ENCODE peak calls at places on chromosomes 7 and 10, in eight cellular contexts. W is neural progenitor cell, S is hepatocyte, Z is GM23248, M is HCT116, E is MM.1S, P is PC-3, C is SK-N-SH. R is an unnamed sample. For H3K9me3, the result is how much of the 10 kb centered on the place peaks cover.

GRCh38 chr7:18927134-18927533 is 190.3 kb downstream of the TWIST1 start:
- DNase-seq in C (no peak), Z (peak), P (no peak), M (no peak), W (no peak), S (no peak), E (no peak), R (no peak)

GRCh38 chr7:38679419-38679818 is 48.2 kb upstream of the AMPH start:
- DNase-seq in M (no peak), Z (no peak), S (no peak), C (no peak), E (no peak), W (no peak), P (no peak), R (no peak)

GRCh38 chr10:29344073-29344820 is 55.4 kb downstream of the LYZL1 start:
- DNase-seq in E (no peak), S (no peak), M (no peak), W (peak), Z (peak), C (no peak), P (peak), R (no peak)

GRCh38 chr10:45418859-45419672 is 45.0 kb downstream of the ALOX5 start:
- DNase-seq in W (peak), M (no peak), C (peak), S (peak), P (no peak), E (peak), Z (peak), R (no peak)

GRCh38 chr10:27461312-27461711 is 42.8 kb upstream of the RAB18 start:
- DNase-seq in P (no peak), C (no peak), E (no peak), W (no peak), M (no peak), S (no peak), Z (no peak), R (no peak)

GRCh38 chr7:129825554-129826267 is 127.0 kb downstream of the UBE2H start:
- DNase-seq in W (peak), E (peak), P (peak), C (peak), M (peak), S (peak), Z (peak), R (peak)

GRCh38 chr10:125661942-125662515 is 20.9 kb downstream of the TEX36 start:
- DNase-seq in Z (peak), P (peak), C (no peak), E (no peak), S (peak), W (no peak), M (peak), R (no peak)

GRCh38 chr10:127976701-127977367 is 69.9 kb downstream of the PTPRE start:
- DNase-seq in C (peak), M (no peak), Z (no peak), S (no peak), P (no peak), W (no peak), E (no peak), R (no peak)

GRCh38 chr10:114083040-114083439 is 39.4 kb downstream of the ADRB1 start:
- DNase-seq in Z (no peak), M (no peak), W (no peak), P (peak), S (no peak), E (no peak), C (no peak), R (no peak)

GRCh38 chr7:104943502-104944343 is 70.3 kb upstream of the KMT2E start:
- DNase-seq in E (peak), C (peak), W (no peak), P (no peak), M (peak), S (peak), Z (no peak), R (peak)

GRCh38 chr10:118870467-118871243 is 115.9 kb upstream of the CACUL1 start:
- DNase-seq in Z (peak), W (peak), E (no peak), M (no peak), S (peak), C (peak), P (peak), R (no peak)

GRCh38 chr10:102230264-102230860 is 4.3 kb downstream of the ELOVL3 start:
- DNase-seq in S (peak), W (peak), C (peak), Z (peak), E (no peak), M (peak), P (peak), R (no peak)

GRCh38 chr10:91077549-91078017 is 142.9 kb upstream of the PCGF5 start:
- DNase-seq in S (no peak), Z (no peak), M (no peak), E (no peak), C (peak), P (peak), W (no peak), R (no peak)

GRCh38 chr7:85185355-85186082 is 1.3 kb downstream of the SEMA3D start:
- DNase-seq in E (no peak), S (peak), Z (peak), P (peak), C (peak), M (no peak), W (peak), R (no peak)

GRCh38 chr7:154532771-154533170 is 470.2 kb downstream of the PAXIP1 start:
- DNase-seq in W (no peak), E (no peak), S (no peak), Z (no peak), P (no peak), M (no peak), C (no peak), R (no peak)

GRCh38 chr7:154620307-154620706 is 382.6 kb downstream of the PAXIP1 start:
- DNase-seq in S (no peak), M (no peak), E (no peak), P (no peak), C (no peak), Z (no peak), W (no peak), R (no peak)

GRCh38 chr7:74479961-74480829 is 26.5 kb downstream of the GTF2IRD1 start:
- DNase-seq in P (no peak), C (peak), Z (peak), W (peak), S (peak), E (no peak), M (no peak), R (no peak)

GRCh38 chr7:105209870-105210269 is 178.9 kb downstream of the SRPK2 start:
- DNase-seq in S (no peak), Z (no peak), E (no peak), M (no peak), W (no peak), C (peak), P (no peak), R (no peak)

GRCh38 chr10:112842832-112843360 is 107.2 kb upstream of the TCF7L2 start:
- DNase-seq in C (peak), E (no peak), P (no peak), Z (peak), W (peak), M (no peak), S (no peak), R (peak)

GRCh38 chr7:30166155-30166840 is 31.5 kb downstream of the MTURN start:
- DNase-seq in E (no peak), P (peak), W (no peak), C (no peak), Z (peak), M (no peak), S (peak), R (no peak)

GRCh38 chr7:28132959-28133745 is 47.4 kb downstream of the JAZF1 start:
- DNase-seq in Z (peak), C (peak), E (no peak), M (no peak), P (no peak), W (no peak), S (no peak), R (no peak)

GRCh38 chr7:133542209-133542780 is 289.4 kb downstream of the EXOC4 start:
- DNase-seq in W (no peak), S (no peak), E (no peak), P (no peak), M (no peak), Z (no peak), C (no peak), R (no peak)

GRCh38 chr10:32112055-32112454 is 55.8 kb upstream of the KIF5B start:
- DNase-seq in E (no peak), C (no peak), P (peak), Z (peak), M (peak), S (no peak), W (no peak), R (no peak)

GRCh38 chr7:17126413-17127374 is 171.8 kb upstream of the AHR start:
- DNase-seq in P (no peak), W (no peak), E (no peak), Z (no peak), C (no peak), S (no peak), M (no peak), R (no peak)

GRCh38 chr10:90939648-90940047 is 18.8 kb upstream of the ANKRD1 start:
- DNase-seq in P (no peak), C (no peak), Z (no peak), M (no peak), E (no peak), W (no peak), S (no peak), R (no peak)

GRCh38 chr10:14296081-14296709 is 34.5 kb downstream of the FRMD4A start:
- DNase-seq in P (no peak), M (no peak), E (no peak), Z (no peak), S (peak), C (peak), W (no peak), R (no peak)

GRCh38 chr10:107418411-107418810 is 253.9 kb upstream of the SORCS1 start:
- DNase-seq in W (no peak), M (no peak), E (peak), S (no peak), P (no peak), Z (no peak), C (no peak), R (no peak)

GRCh38 chr10:35150335-35150734 is 23.7 kb downstream of the CREM start:
- DNase-seq in S (no peak), W (no peak), P (no peak), M (no peak), C (no peak), Z (no peak), E (peak), R (no peak)

GRCh38 chr10:9875353-9875752 is 1142.3 kb upstream of the CELF2 start:
- DNase-seq in S (no peak), P (no peak), Z (no peak), C (no peak), W (no peak), E (no peak), M (no peak), R (no peak)

GRCh38 chr10:114234132-114234531 is 4.9 kb upstream of the VWA2 start:
- DNase-seq in M (no peak), P (no peak), C (no peak), S (no peak), Z (no peak), W (no peak), E (no peak), R (no peak)

GRCh38 chr7:155206286-155207020 is 91.2 kb upstream of the INSIG1 start:
- DNase-seq in Z (peak), S (no peak), C (no peak), M (no peak), E (peak), P (peak), W (no peak), R (peak)

GRCh38 chr10:127193125-127193524 is 3.3 kb downstream of the INSYN2A start:
- DNase-seq in S (no peak), E (no peak), W (no peak), C (no peak), P (no peak), Z (peak), M (no peak), R (no peak)

GRCh38 chr10:86795353-86795752 is 38.9 kb downstream of the BMPR1A start:
- DNase-seq in M (peak), C (peak), P (peak), W (peak), Z (peak), E (no peak), S (peak), R (no peak)

GRCh38 chr10:81130014-81130413 is 592.3 kb downstream of the SH2D4B start:
- DNase-seq in Z (no peak), C (no peak), E (no peak), P (no peak), M (no peak), S (no peak), W (no peak), R (no peak)

GRCh38 chr10:19014034-19014433 is 34.6 kb upstream of the MALRD1 start:
- DNase-seq in P (peak), E (no peak), W (no peak), S (no peak), M (no peak), Z (peak), C (no peak), R (no peak)

GRCh38 chr10:32951111-32951510 is 6.9 kb downstream of the ITGB1 start:
- DNase-seq in C (no peak), S (no peak), P (no peak), M (no peak), Z (no peak), W (no peak), E (no peak), R (no peak)

GRCh38 chr10:79112898-79113431 is 44.2 kb downstream of the ZMIZ1 start:
- DNase-seq in P (peak), Z (peak), W (no peak), C (peak), M (no peak), E (no peak), S (peak), R (no peak)
- H3K4me2 ChIP-seq in P (peak), Z (peak), W (no peak), C (peak), M (no peak), E (no peak), S (peak), R (no peak)

GRCh38 chr7:138506764-138507163 is 46.7 kb downstream of the TRIM24 start:
- DNase-seq in C (no peak), M (no peak), W (no peak), E (no peak), Z (no peak), P (no peak), S (no peak), R (no peak)
- H3K9me3 ChIP-seq in C (under half), M (under half), W (under half), E (under half), Z (under half), P (under half), S (under half), R (under half)

DNA sequence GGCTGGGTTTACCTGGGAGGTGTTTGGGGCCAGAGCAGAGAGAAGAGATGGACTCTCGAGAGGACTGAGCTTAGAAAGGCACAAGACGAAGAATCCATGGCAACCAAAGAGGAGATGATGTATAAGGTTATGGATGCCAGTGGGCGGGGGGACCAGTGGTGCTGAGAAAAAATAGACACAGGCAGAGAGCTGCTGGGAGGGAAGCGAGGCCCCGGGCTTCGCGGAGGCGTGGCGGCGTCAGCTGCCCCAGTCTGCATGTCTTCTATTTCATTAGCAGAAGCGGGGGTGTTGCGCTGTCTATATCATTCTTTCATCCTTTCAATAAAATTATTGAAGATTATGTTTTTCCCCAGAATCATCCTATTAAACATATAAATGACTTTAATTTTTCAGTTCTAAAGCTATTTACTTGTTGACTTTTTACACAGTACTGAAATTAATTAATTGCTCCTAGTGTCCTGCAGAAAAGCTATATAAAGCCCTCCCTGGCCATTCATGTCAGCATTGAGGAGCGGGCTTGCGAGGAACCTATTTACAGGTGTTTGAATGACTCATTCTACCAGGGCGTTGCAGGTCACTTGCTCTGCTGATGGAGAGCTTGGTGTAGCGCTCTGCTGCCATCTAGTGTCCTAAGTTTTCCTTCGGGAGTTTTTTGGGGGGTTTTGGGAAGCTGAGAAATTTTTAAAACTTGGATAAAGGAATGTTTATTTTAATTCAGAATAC is 42.9 kb upstream of the BHLHA15 start:
- DNase-seq in S (peak), M (peak), P (peak), Z (peak), C (peak), E (peak), W (peak), R (peak)
- TF ChIP-seq EZH2phosphoT487 in S (no peak), M (no peak), P (no peak), Z (no peak), C (no peak), E (no peak), W (no peak), R (no peak)

GRCh38 chr7:408651-409343 is 110.8 kb downstream of the PDGFA start:
- DNase-seq in C (peak), S (no peak), Z (no peak), P (no peak), W (no peak), E (no peak), M (no peak), R (no peak)

GRCh38 chr7:410395-410910 is 109.2 kb downstream of the PDGFA start:
- DNase-seq in C (peak), W (no peak), S (no peak), E (no peak), M (no peak), P (no peak), Z (no peak), R (no peak)

GRCh38 chr7:411677-412312 is 107.9 kb downstream of the PDGFA start:
- DNase-seq in Z (no peak), P (no peak), E (no peak), M (no peak), W (no peak), S (no peak), C (peak), R (no peak)

GRCh38 chr7:407706-408539 is 111.7 kb downstream of the PDGFA start:
- DNase-seq in W (no peak), Z (no peak), M (no peak), S (no peak), E (no peak), P (no peak), C (no peak), R (no peak)

GRCh38 chr7:409344-410281 is 110.0 kb downstream of the PDGFA start:
- DNase-seq in E (no peak), Z (no peak), W (peak), P (no peak), C (peak), S (no peak), M (no peak), R (no peak)
- H3K4me2 ChIP-seq in E (no peak), Z (no peak), W (no peak), P (no peak), C (no peak), S (no peak), M (no peak), R (no peak)

GRCh38 chr7:57211428-57212100 is 79.3 kb upstream of the ZNF479 start:
- DNase-seq in W (no peak), Z (no peak), P (no peak), E (no peak), S (no peak), C (no peak), M (no peak), R (no peak)
- H3K9me3 ChIP-seq in W (under half), Z (under half), P (under half), E (under half), S (under half), C (under half), M (under half), R (under half)

GRCh38 chr7:78052112-78052511 is 253.5 kb downstream of the PHTF2 start:
- DNase-seq in W (peak), S (no peak), C (no peak), E (no peak), Z (no peak), P (no peak), M (no peak), R (no peak)
- TF ChIP-seq EZH2phosphoT487 in W (no peak), S (no peak), C (no peak), E (no peak), Z (no peak), P (no peak), M (no peak), R (no peak)

DNA sequence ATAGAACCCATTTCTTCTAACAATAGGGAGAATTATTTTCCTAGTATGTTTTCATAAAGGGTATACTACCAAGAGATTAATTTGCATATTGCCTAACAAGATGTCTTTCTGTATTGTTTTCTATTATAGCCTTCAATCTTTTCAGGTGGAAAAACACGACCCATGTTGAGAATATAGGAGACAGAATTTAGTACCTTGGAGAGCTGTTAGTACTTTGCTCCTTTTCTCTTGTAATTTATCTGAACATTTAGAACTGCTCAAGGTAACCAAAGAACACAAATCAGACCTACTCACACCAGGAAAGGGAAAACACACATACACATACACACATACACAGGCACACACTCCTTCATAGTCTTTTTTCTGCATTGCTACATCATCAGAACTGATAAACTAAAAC is 7.8 kb upstream of the TRDMT1 start:
- DNase-seq in E (no peak), C (no peak), W (no peak), Z (peak), P (no peak), M (no peak), S (no peak), R (no peak)
- H3K4me2 ChIP-seq in E (no peak), C (peak), W (no peak), Z (peak), P (no peak), M (no peak), S (no peak), R (no peak)

DNA sequence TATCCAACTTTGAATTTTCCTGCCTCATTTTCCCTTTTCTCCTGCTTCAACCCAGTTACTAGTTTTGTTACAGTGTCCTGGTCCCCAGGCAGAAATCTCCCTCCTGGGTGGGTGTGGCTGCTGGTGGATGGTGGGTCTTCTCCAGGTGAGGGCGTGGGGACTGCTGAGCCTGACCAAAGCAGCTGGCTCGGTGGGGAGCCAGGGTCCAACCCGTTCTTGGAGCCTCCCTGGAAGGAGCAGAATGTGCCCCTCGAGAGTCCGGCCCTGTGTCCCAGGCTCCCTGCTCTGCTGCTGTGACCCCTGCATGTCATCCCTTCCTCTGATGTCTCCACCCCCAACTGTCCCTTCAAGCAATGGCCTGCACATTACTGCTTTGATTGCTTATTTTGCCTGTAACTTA is 86.6 kb upstream of the TCERG1L start:
- DNase-seq in Z (no peak), S (no peak), E (no peak), C (no peak), W (no peak), M (no peak), P (no peak), R (no peak)
- H3K9me3 ChIP-seq in Z (under half), S (under half), E (under half), C (under half), W (under half), M (under half), P (under half), R (under half)

DNA sequence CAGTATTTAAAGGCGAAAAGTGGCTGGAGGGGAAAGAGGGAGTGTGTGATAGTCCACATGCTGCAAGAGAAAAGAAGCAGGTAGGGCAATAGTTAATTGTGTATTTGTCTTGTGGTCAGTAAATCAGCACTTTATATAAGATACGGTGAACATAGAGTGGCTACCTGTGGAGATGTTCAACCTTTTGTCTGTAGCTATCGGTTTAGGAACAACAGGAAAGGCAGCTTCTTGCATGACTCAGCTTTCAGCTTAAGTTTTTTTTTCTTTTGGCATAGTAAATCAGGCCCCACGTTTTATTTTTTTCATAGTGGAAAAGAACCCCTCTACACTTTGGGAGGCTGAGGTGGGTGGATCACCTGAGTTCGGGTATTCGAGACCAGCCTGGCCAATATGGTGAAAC is 14.2 kb upstream of the MTPN start:
- DNase-seq in Z (no peak), P (peak), C (no peak), M (no peak), W (no peak), S (no peak), E (no peak), R (no peak)
- TF ChIP-seq EZH2phosphoT487 in Z (no peak), P (no peak), C (no peak), M (no peak), W (no peak), S (no peak), E (no peak), R (no peak)